ENCODE peak calls at places on chromosomes 2 and 18, in five cellular contexts. J is GM12865, P is suprapubic skin, A is tibial artery, S is AG10803. R is an unnamed sample.

GRCh38 chr2:72291059-72291458 is 143.4 kb upstream of the CYP26B1 start:
- DNase-seq in J (no peak), A (no peak), P (no peak), S (no peak), R (no peak)

GRCh38 chr2:120034027-120034426 is 21.1 kb downstream of the EPB41L5 start:
- DNase-seq in J (no peak), S (no peak), P (no peak), A (no peak), R (no peak)

GRCh38 chr2:7773362-7773973 is 856.3 kb downstream of the RNF144A start:
- DNase-seq in A (no peak), J (peak; percentile 89), P (no peak), S (peak; percentile 72), R (no peak)

GRCh38 chr2:10873171-10873570 is 38.6 kb upstream of the KCNF1 start:
- DNase-seq in J (peak; percentile 49), P (no peak), A (no peak), S (no peak), R (no peak)

GRCh38 chr2:105848367-105848766 is 103.7 kb downstream of the NCK2 start:
- DNase-seq in J (no peak), S (no peak), P (peak; percentile 32), A (no peak), R (no peak)

GRCh38 chr18:23851470-23852002 is 162.3 kb downstream of the LAMA3 start:
- DNase-seq in J (no peak), S (no peak), A (no peak), P (no peak), R (no peak)

GRCh38 chr2:135839713-135840112 is 2.7 kb upstream of the LCT start:
- DNase-seq in J (no peak), S (peak; percentile 95), A (no peak), P (no peak), R (peak; percentile 90)

GRCh38 chr2:240992572-240993291 is 5.7 kb upstream of the SNED1 start:
- DNase-seq in J (no peak), S (no peak), A (no peak), P (peak; percentile 80), R (no peak)

GRCh38 chr2:177332041-177332991 is 60.3 kb upstream of the AGPS start:
- DNase-seq in P (no peak), J (peak; percentile 75), A (peak; percentile 36), S (peak; percentile 79), R (no peak)

GRCh38 chr2:85133751-85134254 is 611 bp downstream of the TCF7L1 start:
- DNase-seq in J (peak; percentile 18), A (peak; percentile 34), S (peak; percentile 43), P (peak; percentile 81), R (no peak)

GRCh38 chr2:118013221-118013723 is 598 bp downstream of the CCDC93 start:
- DNase-seq in S (peak; percentile 25), A (peak; percentile 32), J (peak; percentile 32), P (peak; percentile 85), R (no peak)

GRCh38 chr2:239269173-239269865 is 131.5 kb downstream of the HDAC4 start:
- DNase-seq in S (no peak), A (no peak), P (peak; percentile 72), J (no peak), R (no peak)

GRCh38 chr18:28766721-28767120 is 589.8 kb upstream of the CDH2 start:
- DNase-seq in P (no peak), A (no peak), S (no peak), J (no peak), R (no peak)

GRCh38 chr2:54878182-54878581 is 154.7 kb downstream of the EML6 start:
- DNase-seq in P (no peak), A (no peak), S (no peak), J (no peak), R (no peak)

GRCh38 chr2:237209885-237210284 is 124.2 kb downstream of the COPS8 start:
- DNase-seq in A (no peak), S (peak; percentile 82), J (no peak), P (no peak), R (no peak)

GRCh38 chr2:149330127-149331022 is at the start of gene LYPD6:
- DNase-seq in J (peak; percentile 78), A (peak; percentile 30), P (peak; percentile 77), S (peak; percentile 70), R (peak; percentile 18)

GRCh38 chr2:45013229-45014015 is 4.2 kb upstream of the SIX2 start:
- DNase-seq in A (no peak), J (no peak), S (no peak), P (no peak), R (no peak)

GRCh38 chr2:67137699-67138098 is 259.4 kb upstream of the ETAA1 start:
- DNase-seq in P (no peak), J (no peak), A (no peak), S (no peak), R (no peak)

GRCh38 chr18:55893948-55894347 is 306.0 kb upstream of the TCF4 start:
- DNase-seq in J (no peak), P (no peak), A (no peak), S (no peak), R (no peak)

GRCh38 chr2:181106229-181106628 is 125.8 kb downstream of the UBE2E3 start:
- DNase-seq in J (peak; percentile 27), S (peak; percentile 58), P (no peak), A (no peak), R (no peak)

GRCh38 chr2:96663177-96663576 is 20.6 kb downstream of the FER1L5 start:
- DNase-seq in P (no peak), A (no peak), J (no peak), S (no peak), R (no peak)

GRCh38 chr2:96500385-96501066 is 4.6 kb downstream of the NEURL3 start:
- DNase-seq in J (no peak), P (no peak), S (no peak), A (no peak), R (no peak)

GRCh38 chr2:19857806-19858205 is 44.0 kb downstream of the TTC32 start:
- DNase-seq in J (no peak), S (no peak), P (no peak), A (no peak), R (no peak)

GRCh38 chr18:78241535-78242306 is 737.9 kb upstream of the SALL3 start:
- DNase-seq in S (no peak), J (no peak), A (no peak), P (no peak), R (no peak)

GRCh38 chr18:55546873-55547704 is 40.9 kb downstream of the TCF4 start:
- DNase-seq in P (no peak), A (peak; percentile 22), S (peak; percentile 70), J (no peak), R (peak; percentile 21)

GRCh38 chr2:224910535-224910934 is 131.7 kb downstream of the DOCK10 start:
- DNase-seq in J (no peak), P (no peak), A (no peak), S (no peak), R (no peak)

GRCh38 chr2:85168984-85169383 is 35.8 kb downstream of the TCF7L1 start:
- DNase-seq in S (no peak), P (no peak), J (no peak), A (no peak), R (no peak)

GRCh38 chr2:217996345-217996744 is 6.5 kb downstream of the TNS1 start:
- DNase-seq in P (no peak), A (peak; percentile 78), S (peak; percentile 81), J (no peak), R (no peak)

GRCh38 chr2:160871096-160871495 is 289.1 kb upstream of the TANK start:
- DNase-seq in S (peak; percentile 43), P (no peak), J (no peak), A (no peak), R (no peak)

GRCh38 chr2:26555246-26556133 is 77.6 kb upstream of the OTOF start:
- DNase-seq in J (no peak), A (no peak), S (no peak), P (no peak), R (no peak)

GRCh38 chr2:138093455-138093854 is 129.2 kb downstream of the HNMT start:
- DNase-seq in S (no peak), P (no peak), A (no peak), J (no peak), R (no peak)

GRCh38 chr2:169736902-169737301 is 3.3 kb downstream of the KLHL23 start:
- DNase-seq in S (no peak), A (no peak), J (no peak), P (no peak), R (no peak)

DNA sequence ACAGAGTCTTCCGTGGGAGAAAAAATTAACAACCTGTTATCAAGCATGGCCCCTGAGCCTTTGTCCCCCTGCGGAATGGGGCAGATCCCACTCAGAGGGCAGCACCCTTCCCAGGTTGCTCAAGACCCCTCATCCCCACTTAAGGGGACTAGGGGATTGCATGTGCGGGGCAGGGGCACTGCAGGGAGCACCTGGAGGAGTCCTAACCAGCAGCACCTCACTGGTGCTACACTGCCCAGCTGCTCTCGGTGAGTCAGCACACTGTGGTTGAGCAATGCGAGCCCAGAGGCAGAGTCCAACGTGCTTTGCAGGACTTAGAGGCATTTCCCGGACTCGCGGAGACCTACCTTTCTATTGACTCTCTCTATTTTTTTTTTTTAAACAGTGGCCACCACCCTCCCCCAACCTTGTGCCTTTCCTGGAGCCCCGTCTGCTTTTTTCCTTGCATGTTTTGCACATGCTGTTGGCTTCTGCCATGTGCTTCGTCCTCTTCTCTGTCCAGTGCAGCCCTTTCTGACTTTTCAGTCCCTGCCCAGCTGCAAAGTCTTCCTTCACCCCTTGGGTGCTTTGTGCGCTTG is 74.0 kb downstream of the IL1R2 start:
- DNase-seq in P (no peak), J (no peak), A (no peak), S (peak; percentile 38), R (no peak)
- H3K4me3 ChIP-seq in P (no peak overlapping the region), J (no peak overlapping the region), A (no peak overlapping the region), S (no peak overlapping the region), R (no peak overlapping the region)

GRCh38 chr2:191870744-191871143 is 23.9 kb upstream of the CAVIN2 start:
- DNase-seq in A (no peak), P (no peak), S (no peak), J (no peak), R (no peak)
- TF ChIP-seq CTCF in A (no peak), P (no peak), S (peak; percentile 2), J (peak; percentile 14), R (peak; percentile 21)

GRCh38 chr18:44943201-44943881 is 262.7 kb downstream of the SETBP1 start:
- DNase-seq in P (no peak), A (no peak), S (peak; percentile 93), J (no peak), R (peak; percentile 69)
- H3K4me3 ChIP-seq in P (no peak overlapping the region), A (no peak overlapping the region), S (no peak overlapping the region), J (no peak overlapping the region), R (no peak overlapping the region)

GRCh38 chr2:151914989-151915628 is 86.9 kb upstream of the ARL5A start:
- DNase-seq in S (no peak), J (no peak), A (no peak), P (no peak), R (no peak)
- TF ChIP-seq CTCF in S (no peak), J (no peak), A (no peak), P (no peak), R (no peak)

GRCh38 chr2:227816507-227817274 is 3.0 kb downstream of the CCL20 start:
- DNase-seq in S (no peak), J (peak; percentile 17), A (no peak), P (no peak), R (no peak)
- H3K4me3 ChIP-seq in S (no peak overlapping the region), J (no peak overlapping the region), A (no peak overlapping the region), P (no peak overlapping the region), R (no peak overlapping the region)

GRCh38 chr2:179447839-179448447 is 183.3 kb upstream of the SESTD1 start:
- DNase-seq in P (no peak), A (no peak), J (no peak), S (no peak), R (no peak)
- TF ChIP-seq CTCF in P (no peak), A (no peak), J (no peak), S (peak; percentile 5), R (peak; percentile 33)